ENCODE peak calls at places on chromosomes 4 and X, in nine cellular contexts. X is tibial artery, K is sigmoid colon, H is uterus, Q is hepatocyte, L is astrocyte, O is endothelial cell of umbilical vein, M is fibroblast of lung, W is Panc1. N is an unnamed sample. For H3K9me3, the result is how much of the 10 kb centered on the place peaks cover.

GRCh38 chr4:36399762-36400353 is 118.4 kb downstream of the DTHD1 start:
- DNase-seq in M (peak), K (no peak), L (peak), X (no peak), H (no peak), Q (peak), O (peak), W (peak), N (no peak)

GRCh38 chr4:118338981-118339765 is 13.6 kb downstream of the PRSS12 start:
- DNase-seq in Q (no peak), M (peak), X (no peak), O (peak), H (no peak), L (peak), W (no peak), K (no peak), N (peak)

GRCh38 chrX:10071451-10072163 is 85.2 kb upstream of the CLCN4 start:
- DNase-seq in M (no peak), X (no peak), L (no peak), H (no peak), Q (no peak), W (no peak), O (peak), K (no peak), N (no peak)

GRCh38 chr4:99471896-99472295 is 36.8 kb upstream of the ADH7 start:
- DNase-seq in H (no peak), X (no peak), Q (no peak), M (no peak), L (no peak), O (no peak), W (no peak), K (no peak), N (no peak)

GRCh38 chr4:168304744-168305459 is 13.7 kb downstream of the DDX60 start:
- DNase-seq in L (peak), K (no peak), Q (no peak), H (no peak), O (peak), W (peak), X (no peak), M (peak), N (no peak)

GRCh38 chr4:67684839-67685531 is 16.0 kb downstream of the UBA6 start:
- DNase-seq in Q (no peak), W (no peak), L (peak), O (no peak), M (peak), X (no peak), H (no peak), K (no peak), N (no peak)

GRCh38 chrX:12138366-12139313 is at the start of gene FRMPD4:
- DNase-seq in Q (peak), K (peak), W (no peak), L (no peak), X (no peak), O (no peak), H (no peak), M (peak), N (no peak)

GRCh38 chr4:158006973-158007372 is 165.9 kb downstream of the GASK1B start:
- DNase-seq in X (no peak), L (no peak), K (no peak), O (peak), W (no peak), M (no peak), Q (no peak), H (peak), N (no peak)

GRCh38 chr4:153809307-153809706 is 20.4 kb upstream of the SFRP2 start:
- DNase-seq in L (no peak), H (no peak), X (no peak), K (no peak), O (no peak), Q (no peak), W (no peak), M (no peak), N (no peak)

GRCh38 chr4:3112241-3112978 is 37.9 kb downstream of the HTT start:
- DNase-seq in L (no peak), M (no peak), K (no peak), W (no peak), H (no peak), Q (no peak), O (peak), X (no peak), N (no peak)

GRCh38 chr4:67393699-67394281 is 151.5 kb downstream of the CENPC start:
- DNase-seq in X (no peak), W (no peak), Q (peak), K (no peak), O (peak), H (no peak), L (peak), M (peak), N (peak)

GRCh38 chr4:84790769-84791565 is 175.5 kb downstream of the WDFY3 start:
- DNase-seq in M (no peak), W (no peak), O (no peak), K (no peak), L (no peak), X (no peak), Q (no peak), H (no peak), N (no peak)

GRCh38 chr4:100508691-100509090 is 9.1 kb downstream of the EMCN start:
- DNase-seq in W (no peak), Q (no peak), O (no peak), K (no peak), L (no peak), X (no peak), M (no peak), H (no peak), N (no peak)

GRCh38 chr4:100509386-100509785 is 8.4 kb downstream of the EMCN start:
- DNase-seq in O (no peak), X (no peak), Q (no peak), M (no peak), H (no peak), W (no peak), L (no peak), K (no peak), N (no peak)

DNA sequence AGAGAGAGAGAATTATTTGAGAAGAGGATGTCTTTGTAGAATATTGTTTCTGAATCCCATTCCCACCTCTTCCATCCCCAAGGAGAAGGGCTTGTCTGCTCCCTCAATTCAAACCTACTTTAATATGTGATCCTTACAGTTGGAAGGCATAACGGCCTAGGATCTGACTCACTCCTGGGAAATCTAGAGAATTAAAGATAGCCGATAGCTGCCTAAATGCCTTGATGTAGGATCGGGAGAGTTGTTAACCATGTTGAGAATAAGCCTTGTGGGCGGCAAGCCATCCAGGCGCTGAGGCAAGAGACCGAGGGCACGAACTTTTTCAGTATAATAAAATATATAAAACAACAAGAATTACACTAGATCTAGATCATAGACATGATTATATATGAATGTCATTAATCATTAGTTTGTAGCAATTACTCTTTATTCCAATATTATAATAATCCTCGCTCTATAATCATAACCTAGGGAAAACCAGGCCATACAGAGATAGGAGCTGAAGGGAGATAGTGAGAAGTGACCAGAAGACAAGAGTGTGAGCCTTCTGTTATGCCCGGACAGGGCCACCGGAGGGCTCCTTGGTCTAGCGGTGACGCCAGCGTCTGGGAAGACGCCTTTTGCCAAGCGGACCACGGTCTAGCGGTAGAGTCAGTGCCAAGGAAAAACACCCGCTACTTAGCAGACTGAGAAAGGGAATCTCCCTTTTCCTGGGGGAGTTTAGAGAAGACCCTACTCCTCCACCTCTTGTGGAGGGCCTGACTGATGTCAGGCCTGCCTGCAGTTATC is 13.5 kb downstream of the EMCN start:
- DNase-seq in K (no peak), Q (no peak), M (peak), L (peak), H (no peak), X (no peak), W (no peak), O (no peak), N (no peak)
- TF ChIP-seq CTCF in K (no peak), Q (no peak), M (no peak), L (no peak), H (no peak), X (no peak), W (no peak), O (no peak), N (no peak)

GRCh38 chr4:271492-272103 is 33.7 kb downstream of the ZNF732 start:
- DNase-seq in K (no peak), Q (no peak), O (no peak), W (no peak), X (no peak), H (no peak), L (no peak), M (no peak), N (no peak)

DNA sequence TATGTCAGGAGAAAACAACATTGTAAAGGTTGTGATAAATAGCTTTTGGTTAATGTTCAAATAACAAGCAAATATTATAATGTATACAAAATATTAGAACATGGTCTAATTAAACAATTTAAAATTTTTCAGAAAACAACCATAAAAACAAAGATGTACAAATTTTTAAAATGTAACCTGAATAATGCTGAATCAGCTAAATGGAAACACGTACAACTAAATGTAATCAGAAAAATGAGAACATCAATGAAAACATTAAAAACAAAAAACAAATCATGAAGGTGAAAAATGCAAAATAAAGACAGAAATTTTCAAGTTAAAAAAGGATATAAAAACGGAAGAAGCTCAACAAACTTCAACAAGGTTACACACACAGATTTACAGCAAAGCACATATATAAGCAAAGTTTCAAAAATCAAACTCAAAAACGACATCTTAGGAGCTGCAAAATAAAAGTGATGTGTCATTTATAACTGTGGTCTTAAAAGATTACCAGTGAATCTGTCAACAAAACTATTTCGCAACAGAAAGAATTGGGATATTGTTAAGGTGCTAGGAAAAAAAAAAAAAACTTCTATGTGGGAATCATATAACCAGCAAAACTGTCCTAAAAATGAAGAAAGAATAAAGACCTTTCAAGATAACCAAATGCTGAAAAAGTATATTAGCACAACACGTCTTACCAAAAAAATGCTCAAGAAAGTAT is 31.8 kb downstream of the ZNF732 start:
- DNase-seq in O (no peak), X (no peak), L (no peak), Q (no peak), W (no peak), H (no peak), M (no peak), K (no peak), N (no peak)
- H3K9me3 ChIP-seq in O (under half), X (half or more), L (under half), Q (under half), W (half or more), H (under half), M (under half), K (half or more), N (under half)

DNA sequence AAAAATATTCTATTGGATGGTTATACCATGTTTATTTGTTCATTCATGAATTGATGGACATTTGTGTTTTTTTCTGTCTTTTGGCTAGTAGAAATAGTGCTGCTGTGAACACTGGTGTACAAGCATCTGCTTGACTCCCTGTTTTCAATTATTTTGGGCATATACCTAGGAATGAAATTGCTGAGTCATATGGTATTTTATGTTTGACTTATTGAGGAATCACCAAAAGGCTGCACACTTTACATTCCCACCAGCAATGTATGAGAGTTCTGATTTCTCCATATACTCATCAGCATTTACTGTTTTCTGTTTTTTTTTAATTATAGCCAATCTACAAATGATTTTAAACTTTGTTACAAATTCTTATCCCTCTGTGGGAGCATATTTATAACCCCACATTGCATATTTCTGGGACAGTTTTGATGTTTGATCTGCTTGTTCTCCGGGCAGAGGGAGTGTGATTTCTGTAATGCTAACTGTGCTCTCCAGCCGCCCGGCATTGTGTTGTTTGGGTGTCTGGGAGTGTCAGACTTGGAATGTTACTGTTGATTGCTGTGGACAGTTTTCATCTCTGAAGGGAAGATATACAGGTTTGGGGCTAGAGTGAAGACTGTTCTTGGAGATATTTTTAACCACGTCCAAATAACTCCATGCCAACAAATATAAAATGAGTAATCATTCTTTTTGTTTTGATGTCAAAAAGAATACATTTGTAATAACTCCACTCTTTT is 60.5 kb upstream of the PGRMC2 start:
- DNase-seq in Q (no peak), O (no peak), L (no peak), X (no peak), W (no peak), K (no peak), H (no peak), M (peak), N (no peak)
- H3K27ac ChIP-seq in Q (peak), O (no peak), L (peak), X (no peak), W (no peak), K (peak), H (peak), M (no peak), N (peak)

DNA sequence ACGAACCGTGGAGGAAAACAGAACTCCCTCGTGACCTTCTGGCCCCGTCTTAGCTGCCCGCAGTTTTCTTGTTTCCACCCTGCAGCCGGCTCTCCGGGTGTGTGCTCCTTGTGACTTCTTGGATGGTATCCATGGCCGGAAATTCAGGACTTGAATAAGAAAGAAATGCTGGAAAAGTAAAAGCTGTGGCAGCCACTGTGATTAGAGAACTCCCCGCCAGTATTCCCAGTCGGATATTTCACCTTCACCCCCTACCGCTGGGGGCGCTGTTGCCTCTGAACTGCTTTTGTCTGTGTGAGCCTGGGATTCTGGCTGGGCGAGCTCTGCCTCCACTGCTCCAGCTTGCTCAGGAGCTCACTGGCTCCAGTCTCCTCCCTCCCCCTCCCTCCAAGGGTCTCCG is 41.5 kb upstream of the CYP4V2 start:
- DNase-seq in K (peak), M (no peak), O (peak), L (no peak), X (peak), H (peak), W (no peak), Q (peak), N (no peak)
- TF ChIP-seq CTCF in K (peak), M (peak), O (peak), L (no peak), X (peak), H (peak), W (no peak), Q (peak), N (no peak)

DNA sequence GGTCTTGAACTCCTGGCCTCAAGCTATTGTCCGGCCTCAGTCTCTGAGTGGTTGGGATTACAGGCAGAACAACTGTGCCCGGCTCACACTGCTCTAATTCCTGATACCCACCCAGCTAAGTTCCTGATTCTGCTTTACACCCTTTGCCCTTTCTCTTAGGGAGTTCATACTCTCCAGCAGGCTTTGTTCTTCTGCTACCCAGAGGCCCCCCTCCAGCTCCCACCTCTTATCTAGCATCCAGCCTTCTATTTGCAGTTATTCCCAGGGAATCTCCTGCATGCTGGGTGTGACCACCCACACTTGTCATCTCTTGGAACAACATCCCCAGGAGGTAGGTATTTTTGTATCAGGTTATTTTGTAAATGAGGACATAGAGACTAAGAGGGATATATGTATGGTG is 157.1 kb downstream of the SPRY1 start:
- DNase-seq in Q (no peak), O (no peak), X (no peak), W (no peak), H (no peak), L (no peak), K (no peak), M (no peak), N (no peak)
- H3K9me3 ChIP-seq in Q (under half), O (under half), X (under half), W (under half), H (under half), L (under half), K (under half), M (under half), N (under half)

DNA sequence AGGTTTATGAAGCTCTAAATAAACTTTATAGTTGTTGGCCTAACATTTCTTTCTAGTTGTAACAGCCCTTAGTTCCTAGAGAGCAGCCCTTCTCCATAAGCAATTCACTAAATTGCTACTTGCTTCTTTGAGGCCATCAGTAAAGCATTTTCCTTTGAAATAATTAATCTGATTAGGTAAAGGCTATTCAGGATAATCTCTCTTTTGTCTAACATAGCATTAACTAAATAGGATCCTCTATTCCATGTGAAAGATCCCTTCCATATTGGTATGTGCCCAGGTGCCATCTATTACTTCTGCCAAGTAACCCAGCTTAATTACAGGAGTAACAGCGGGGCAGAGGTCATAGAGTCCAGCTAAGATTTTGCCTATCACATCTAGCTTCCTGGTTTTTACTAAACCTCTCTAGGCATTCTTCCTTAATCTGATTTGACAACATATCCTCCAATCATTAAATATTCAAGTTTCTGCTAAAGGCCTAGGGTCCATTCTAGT is 1408.0 kb downstream of the PCDH18 start:
- DNase-seq in M (no peak), H (no peak), X (no peak), K (no peak), W (no peak), O (no peak), Q (no peak), L (no peak), N (no peak)
- H3K27ac ChIP-seq in M (no peak), H (no peak), X (no peak), K (no peak), W (no peak), O (no peak), Q (no peak), L (no peak), N (no peak)

GRCh38 chr4:164847016-164847415 is 30.0 kb upstream of the APELA start:
- DNase-seq in Q (no peak), K (no peak), H (no peak), O (no peak), L (no peak), W (no peak), M (no peak), X (no peak), N (no peak)

DNA sequence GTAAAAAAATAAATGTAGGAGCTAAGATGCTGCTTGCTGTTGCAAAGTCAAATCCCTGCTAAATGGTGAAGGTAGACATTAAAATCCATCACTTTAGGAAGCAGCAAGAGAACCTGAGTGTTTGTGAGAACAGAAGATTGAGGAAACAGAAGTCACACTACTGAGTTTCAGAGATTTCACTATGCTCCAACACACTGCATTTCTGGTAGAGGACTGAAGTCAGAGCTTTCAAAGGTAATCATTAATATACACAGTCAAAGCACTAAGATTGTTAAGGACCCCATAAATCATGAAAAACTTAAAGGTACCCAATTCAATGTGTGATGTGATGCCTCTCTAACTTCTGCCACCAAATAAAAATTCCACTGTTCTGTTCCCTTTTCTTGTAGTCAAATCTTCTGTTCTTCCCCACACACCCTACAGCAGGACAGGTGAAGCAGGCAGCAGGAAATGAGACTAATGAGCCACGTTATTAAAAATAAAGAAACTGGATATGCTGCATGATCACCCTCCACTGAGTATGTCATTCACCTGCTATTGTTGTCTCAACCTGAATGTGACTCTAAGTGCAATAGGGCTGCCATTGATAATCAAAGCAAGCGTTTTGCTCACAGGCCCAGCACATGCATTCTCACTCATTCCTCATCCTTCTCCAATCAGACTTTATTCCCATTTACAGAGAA is 28.9 kb upstream of the APELA start:
- DNase-seq in H (no peak), K (no peak), Q (no peak), M (no peak), W (no peak), X (no peak), L (no peak), O (no peak), N (no peak)
- TF ChIP-seq CTCF in H (no peak), K (no peak), Q (no peak), M (no peak), W (no peak), X (no peak), L (no peak), O (no peak), N (no peak)

GRCh38 chr4:13537832-13538177 is 6.5 kb downstream of the NKX3-2 start:
- DNase-seq in L (no peak), H (no peak), K (peak), X (no peak), Q (no peak), W (no peak), M (no peak), O (no peak), N (no peak)
- H3K9me3 ChIP-seq in L (under half), H (under half), K (under half), X (under half), Q (under half), W (under half), M (under half), O (under half), N (under half)

N was measured in AG04450.